ENCODE peak calls at places on chromosome 9, in four cellular contexts. J is A549, U is HepG2, D is K562. L is an unnamed sample.

GRCh38 chr9:76654575-76654974 is 109.7 kb upstream of the PCA3 start:
- DNase-seq in J (no peak), U (no peak), D (no peak), L (no peak)

GRCh38 chr9:5628183-5628529 is 751 bp upstream of the RIC1 start:
- DNase-seq in J (peak), U (no peak), D (no peak), L (no peak)

GRCh38 chr9:36218411-36218901 is 27.7 kb downstream of the CLTA start:
- DNase-seq in J (no peak), U (no peak), D (peak), L (no peak)

GRCh38 chr9:114366334-114367128 is 21.3 kb downstream of the AKNA start:
- DNase-seq in J (no peak), U (no peak), D (no peak), L (no peak)

GRCh38 chr9:38339496-38339895 is 53.0 kb upstream of the ALDH1B1 start:
- DNase-seq in J (no peak), U (no peak), D (no peak), L (no peak)

GRCh38 chr9:12798066-12798770 is 23.4 kb downstream of the LURAP1L start:
- DNase-seq in J (no peak), U (no peak), D (no peak), L (no peak)

GRCh38 chr9:90287567-90288274 is 354.9 kb downstream of the DIRAS2 start:
- DNase-seq in J (no peak), U (no peak), D (no peak), L (peak)

GRCh38 chr9:23824241-23825142 is 1.5 kb downstream of the ELAVL2 start:
- DNase-seq in J (no peak), U (no peak), D (no peak), L (no peak)

GRCh38 chr9:116987902-116988301 is 300.8 kb downstream of the TRIM32 start:
- DNase-seq in J (no peak), U (no peak), D (no peak), L (no peak)

GRCh38 chr9:82133973-82134372 is 145.4 kb downstream of the SPATA31D1 start:
- DNase-seq in J (no peak), U (no peak), D (no peak), L (no peak)

GRCh38 chr9:7033091-7033490 is 275.3 kb downstream of the KDM4C start:
- DNase-seq in J (no peak), U (no peak), D (no peak), L (no peak)

GRCh38 chr9:135780626-135781025 is 78.6 kb downstream of the KCNT1 start:
- DNase-seq in J (no peak), U (no peak), D (no peak), L (no peak)

GRCh38 chr9:87581513-87581912 is 83.8 kb downstream of the DAPK1 start:
- DNase-seq in J (no peak), U (no peak), D (peak), L (no peak)

GRCh38 chr9:110575952-110576351 is 3.6 kb downstream of the SVEP1 start:
- DNase-seq in J (no peak), U (no peak), D (no peak), L (no peak)

GRCh38 chr9:135533674-135534073 is 12.3 kb upstream of the OBP2A start:
- DNase-seq in J (no peak), U (no peak), D (no peak), L (no peak)

GRCh38 chr9:36485647-36486453 is 85.8 kb upstream of the RNF38 start:
- DNase-seq in J (no peak), U (no peak), D (peak), L (no peak)

GRCh38 chr9:131304676-131305366 is 15.3 kb downstream of the PLPP7 start:
- DNase-seq in J (no peak), U (peak), D (no peak), L (no peak)

DNA sequence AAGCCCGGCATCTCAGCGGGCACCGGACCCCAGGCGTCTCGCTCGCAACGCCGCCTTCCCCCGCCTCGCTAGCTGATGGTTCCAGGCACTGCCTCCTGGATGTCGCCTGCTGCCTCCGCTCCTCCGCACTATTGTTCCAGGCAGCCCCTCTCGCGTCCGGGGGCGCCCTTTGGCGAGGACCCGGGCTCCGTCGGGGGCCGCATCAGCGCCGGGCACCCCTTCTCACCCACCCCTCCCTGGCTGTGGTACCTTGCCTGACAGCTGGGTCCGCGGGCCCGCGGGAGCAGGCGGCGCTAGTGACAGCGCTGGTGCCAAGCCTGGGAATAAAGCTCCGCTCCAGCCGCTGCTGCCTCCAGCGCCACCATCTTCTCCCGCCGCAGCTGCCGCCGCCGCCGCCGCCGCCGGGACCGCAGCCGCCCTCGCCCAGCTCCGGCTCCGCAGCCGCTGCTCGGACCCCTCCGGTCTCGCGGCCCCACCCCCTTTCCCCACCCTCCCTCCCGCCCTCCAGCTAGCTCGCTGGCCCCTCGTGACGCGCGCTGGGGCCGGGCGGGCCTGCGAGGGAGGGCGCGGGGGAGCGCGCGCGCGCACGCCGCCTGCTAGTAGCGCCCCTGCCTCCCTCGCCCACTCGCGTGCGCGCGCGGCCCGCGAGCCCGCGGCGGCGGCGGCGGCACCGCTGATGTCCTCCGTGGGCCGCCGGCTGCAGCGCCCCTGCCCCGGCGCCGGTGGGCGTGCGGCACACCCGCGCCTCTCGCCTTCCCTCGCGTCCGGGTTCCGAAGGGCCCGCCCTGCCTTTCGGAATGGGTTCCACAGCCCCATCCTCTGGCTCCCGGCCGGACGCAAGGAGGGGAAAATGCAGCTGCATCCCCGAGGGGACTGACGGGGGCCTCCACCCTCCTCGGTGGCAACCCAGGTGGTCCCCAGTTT is at the start of gene APBA1:
- DNase-seq in J (peak), U (no peak), D (peak), L (no peak)
- TF ChIP-seq CHD4 in J (no peak), U (no peak), D (no peak), L (no peak)

GRCh38 chr9:20854444-20854843 is 170.4 kb downstream of the FOCAD start:
- DNase-seq in J (no peak), U (no peak), D (no peak), L (no peak)

GRCh38 chr9:20844916-20845315 is 160.9 kb downstream of the FOCAD start:
- DNase-seq in J (no peak), U (no peak), D (no peak), L (no peak)

GRCh38 chr9:20853866-20854265 is 169.8 kb downstream of the FOCAD start:
- DNase-seq in J (no peak), U (no peak), D (no peak), L (no peak)

GRCh38 chr9:20848490-20848889 is 164.4 kb downstream of the FOCAD start:
- DNase-seq in J (no peak), U (no peak), D (no peak), L (no peak)
- TF ChIP-seq CHD4 in J (no peak), U (no peak), D (no peak), L (no peak)

GRCh38 chr9:124457887-124458431 is 7.7 kb downstream of the ADGRD2 start:
- DNase-seq in J (no peak), U (no peak), D (no peak), L (no peak)
- TF ChIP-seq CHD4 in J (no peak), U (no peak), D (no peak), L (no peak)

GRCh38 chr9:84173961-84174360 is 166.6 kb downstream of the SLC28A3 start:
- DNase-seq in J (no peak), U (no peak), D (no peak), L (no peak)

GRCh38 chr9:84166828-84167400 is 173.6 kb downstream of the SLC28A3 start:
- DNase-seq in J (no peak), U (no peak), D (no peak), L (no peak)

GRCh38 chr9:84174486-84174885 is 166.1 kb downstream of the SLC28A3 start:
- DNase-seq in J (no peak), U (no peak), D (no peak), L (no peak)

GRCh38 chr9:84169240-84169639 is 171.3 kb downstream of the SLC28A3 start:
- DNase-seq in J (no peak), U (no peak), D (no peak), L (no peak)

DNA sequence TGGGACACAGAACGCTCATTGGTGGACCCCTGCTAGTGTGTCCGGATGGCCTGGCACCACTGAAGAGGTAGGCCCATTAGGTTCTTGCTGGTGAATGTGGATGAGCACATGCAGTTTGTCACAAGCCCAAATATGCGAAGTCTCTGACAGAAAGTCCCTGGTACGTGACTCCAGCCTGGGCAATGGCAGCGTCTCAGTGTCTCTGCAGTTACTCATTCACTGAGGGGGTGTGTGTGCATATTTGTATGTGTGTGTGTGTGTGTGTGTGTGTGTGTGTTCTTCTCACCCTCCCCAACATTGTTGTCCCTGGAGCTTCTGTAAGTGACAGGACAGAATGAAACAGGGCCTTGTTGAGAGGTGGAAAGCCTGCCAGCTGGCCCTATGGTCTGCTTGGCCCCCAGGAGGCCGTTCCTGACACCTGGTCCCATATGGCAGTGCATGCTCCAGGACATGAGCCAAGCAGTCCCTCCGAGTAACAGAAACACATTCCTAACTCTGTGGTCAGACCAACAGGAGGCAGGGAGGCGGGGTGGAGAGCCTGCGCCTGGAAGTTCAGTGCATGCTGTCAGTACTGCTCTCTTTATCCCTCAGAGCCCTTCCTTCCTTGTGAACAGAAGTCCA is 169.9 kb downstream of the SLC28A3 start:
- DNase-seq in J (peak), U (peak), D (peak), L (no peak)
- TF ChIP-seq CHD4 in J (no peak), U (no peak), D (no peak), L (no peak)

GRCh38 chr9:122816163-122816867 is 12.1 kb downstream of the PDCL start:
- DNase-seq in J (no peak), U (no peak), D (no peak), L (no peak)
- TF ChIP-seq CHD4 in J (no peak), U (no peak), D (no peak), L (no peak)

GRCh38 chr9:121785673-121786542 is 134.5 kb downstream of the DAB2IP start:
- DNase-seq in J (no peak), U (no peak), D (no peak), L (no peak)
- TF ChIP-seq CHD4 in J (no peak), U (no peak), D (no peak), L (no peak)

GRCh38 chr9:94511134-94511942 is 43.5 kb upstream of the PCAT7 start:
- DNase-seq in J (no peak), U (peak), D (no peak), L (no peak)

GRCh38 chr9:94514722-94515121 is 40.2 kb upstream of the PCAT7 start:
- DNase-seq in J (no peak), U (no peak), D (no peak), L (no peak)

GRCh38 chr9:94507531-94508258 is 47.2 kb upstream of the PCAT7 start:
- DNase-seq in J (no peak), U (peak), D (no peak), L (no peak)

GRCh38 chr9:94517254-94517653 is 37.6 kb upstream of the PCAT7 start:
- DNase-seq in J (no peak), U (no peak), D (no peak), L (no peak)

GRCh38 chr9:94511943-94512265 is 43.0 kb upstream of the PCAT7 start:
- DNase-seq in J (no peak), U (no peak), D (no peak), L (no peak)
- TF ChIP-seq CHD4 in J (no peak), U (no peak), D (no peak), L (no peak)

DNA sequence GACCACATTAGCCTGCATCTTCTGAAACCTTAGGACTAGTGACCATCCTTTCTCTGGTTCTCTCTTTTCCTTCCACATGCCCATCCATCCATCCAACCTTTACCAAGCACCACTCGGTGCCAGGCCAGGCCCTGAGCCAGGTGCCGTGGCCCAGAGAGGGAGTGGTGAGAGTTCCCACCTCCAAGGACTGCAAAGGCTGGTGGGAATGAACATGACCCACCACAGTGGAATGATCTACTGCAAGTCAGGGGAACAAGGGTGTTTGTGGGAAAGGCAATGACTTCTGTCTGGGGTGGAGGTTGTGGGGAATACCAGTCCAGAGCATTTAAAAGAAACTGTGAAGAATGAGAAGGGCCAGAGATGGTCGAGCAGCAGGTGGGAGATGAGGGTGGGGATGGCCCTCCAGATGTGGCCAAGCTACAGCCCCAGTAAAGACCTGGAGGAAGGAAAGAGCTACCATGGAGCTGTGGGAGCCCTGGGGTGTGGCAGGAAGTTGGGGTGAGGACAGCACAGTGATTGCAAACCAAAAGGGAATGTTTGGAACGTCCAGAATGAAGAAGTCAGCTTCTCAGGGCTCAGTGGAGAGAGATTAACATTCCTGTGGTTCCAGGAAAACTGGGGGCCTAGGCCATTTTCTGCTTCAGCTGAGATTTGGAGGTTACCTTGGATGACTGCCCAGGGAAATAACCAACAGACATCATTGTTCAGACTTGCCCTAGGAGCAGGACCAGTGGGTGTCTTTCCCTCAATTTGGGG is 30.6 kb upstream of the CORO2A start:
- DNase-seq in J (peak), U (peak), D (no peak), L (no peak)
- TF ChIP-seq CHD4 in J (no peak), U (no peak), D (no peak), L (no peak)